ENCODE peak calls at places on chromosomes 7 and 10, in ten cellular contexts. T is T47D; J is effector CD8-positive, alpha-beta T cell; V is SK-N-MC; X is activated CD8-positive, alpha-beta memory T cell treated with anti-CD3 and anti-CD28 coated beads, Interleukin-2, amount 50 U/mL, for 48 hours; O is AG04450; P is anterior cingulate cortex; Z is germinal center; H is hypothalamus; E is nephron progenitor cell. S is an unnamed sample.

GRCh38 chr10:42982886-42983594 is 93.8 kb upstream of the RET start:
- DNase-seq in T (no peak), J (no peak), V (no peak), X (peak), O (no peak), P (no peak), Z (no peak), H (no peak), E (no peak), S (no peak)

GRCh38 chr7:94252124-94252523 is 142.6 kb upstream of the COL1A2 start:
- DNase-seq in T (no peak), J (no peak), V (no peak), X (no peak), O (no peak), P (no peak), Z (no peak), H (no peak), E (no peak), S (no peak)

GRCh38 chr7:16619979-16620408 is 25.6 kb downstream of the ANKMY2 start:
- DNase-seq in T (no peak), J (no peak), V (no peak), X (no peak), O (no peak), P (no peak), Z (peak), H (no peak), E (no peak), S (no peak)

GRCh38 chr10:97676770-97677581 is 10.1 kb downstream of the AVPI1 start:
- DNase-seq in T (peak), J (peak), V (no peak), X (no peak), O (no peak), P (no peak), Z (peak), H (no peak), E (peak), S (peak)

GRCh38 chr7:79504607-79505389 is 51.3 kb upstream of the MAGI2 start:
- DNase-seq in T (peak), J (no peak), V (no peak), X (no peak), O (no peak), P (no peak), Z (no peak), H (no peak), E (no peak), S (no peak)

GRCh38 chr10:88428976-88429375 is 154.1 kb downstream of the RNLS start:
- DNase-seq in T (no peak), J (no peak), V (no peak), X (no peak), O (no peak), P (no peak), Z (no peak), H (no peak), E (no peak), S (no peak)

GRCh38 chr10:18195060-18195799 is 55.0 kb downstream of the CACNB2 start:
- DNase-seq in T (no peak), J (no peak), V (no peak), X (no peak), O (peak), P (no peak), Z (no peak), H (no peak), E (no peak), S (no peak)

GRCh38 chr10:105797234-105797890 is 1156.3 kb downstream of the SORCS3 start:
- DNase-seq in T (peak), J (no peak), V (no peak), X (no peak), O (no peak), P (no peak), Z (no peak), H (no peak), E (no peak), S (no peak)